ENCODE peak calls at places on chromosomes 7 and 10, in five cellular contexts. Q is IMR-90, N is uterus, G is heart left ventricle, A is esophagus muscularis mucosa. R is an unnamed sample.

GRCh38 chr7:84100866-84101265 is 93.7 kb downstream of the SEMA3A start:
- DNase-seq in A (no peak), N (no peak), G (no peak), Q (peak), R (no peak)

GRCh38 chr10:133616371-133617130 is 10.0 kb downstream of the FRG2B start:
- DNase-seq in Q (no peak), G (no peak), A (peak), N (no peak), R (no peak)

GRCh38 chr7:17022915-17023314 is 141.1 kb upstream of the AGR3 start:
- DNase-seq in N (no peak), A (no peak), G (no peak), Q (no peak), R (no peak)

GRCh38 chr7:127000725-127001124 is 252.0 kb downstream of the GRM8 start:
- DNase-seq in A (no peak), G (no peak), Q (no peak), N (no peak), R (no peak)

GRCh38 chr7:91191771-91192170 is 72.5 kb upstream of the FZD1 start:
- DNase-seq in N (no peak), G (no peak), Q (no peak), A (no peak), R (no peak)

GRCh38 chr10:12401466-12401865 is 52.1 kb downstream of the CAMK1D start:
- DNase-seq in N (no peak), G (no peak), Q (no peak), A (no peak), R (no peak)

GRCh38 chr7:142802301-142802700 is 31.5 kb downstream of the PRSS2 start:
- DNase-seq in A (no peak), N (no peak), Q (no peak), G (no peak), R (no peak)

GRCh38 chr10:89981891-89982290 is 280.5 kb downstream of the KIF20B start:
- DNase-seq in N (no peak), A (no peak), G (no peak), Q (no peak), R (no peak)

GRCh38 chr10:5988336-5988920 is 11.1 kb upstream of the IL15RA start:
- DNase-seq in N (no peak), G (no peak), Q (no peak), A (peak), R (peak)

GRCh38 chr7:149562602-149563001 is 65.0 kb upstream of the ZNF746 start:
- DNase-seq in N (no peak), A (no peak), Q (peak), G (no peak), R (no peak)

GRCh38 chr7:71752171-71752935 is 620.4 kb downstream of the GALNT17 start:
- DNase-seq in N (no peak), Q (no peak), A (peak), G (peak), R (peak)

GRCh38 chr7:37216923-37217322 is 231.7 kb downstream of the ELMO1 start:
- DNase-seq in A (peak), N (no peak), G (no peak), Q (no peak), R (no peak)

GRCh38 chr10:49734676-49735075 is 27.4 kb downstream of the OGDHL start:
- DNase-seq in Q (no peak), N (no peak), G (no peak), A (no peak), R (peak)

GRCh38 chr7:29401827-29402226 is 161.8 kb upstream of the PRR15 start:
- DNase-seq in Q (no peak), G (no peak), N (no peak), A (no peak), R (no peak)

GRCh38 chr7:11373546-11374142 is 400.0 kb downstream of the PHF14 start:
- DNase-seq in A (no peak), N (no peak), Q (no peak), G (no peak), R (no peak)

GRCh38 chr10:13386021-13386420 is 37.9 kb upstream of the SEPHS1 start:
- DNase-seq in N (no peak), Q (no peak), G (no peak), A (no peak), R (no peak)

GRCh38 chr10:110498982-110499795 is 1.5 kb downstream of the DUSP5 start:
- DNase-seq in G (no peak), A (no peak), Q (peak), N (no peak), R (peak)

GRCh38 chr7:27242580-27243339 is at the start of gene EVX1:
- DNase-seq in Q (peak), A (no peak), G (no peak), N (no peak), R (no peak)

GRCh38 chr7:158353606-158354570 is 233.7 kb downstream of the PTPRN2 start:
- DNase-seq in N (no peak), G (no peak), Q (no peak), A (no peak), R (no peak)

GRCh38 chr10:35096312-35096711 is 6.2 kb upstream of the CUL2 start:
- DNase-seq in A (no peak), N (no peak), G (no peak), Q (no peak), R (no peak)

GRCh38 chr10:23189024-23189423 is 3.1 kb upstream of the PTF1A start:
- DNase-seq in Q (no peak), G (no peak), N (no peak), A (no peak), R (no peak)

GRCh38 chr7:141410353-141410752 is 140.9 kb upstream of the AGK start:
- DNase-seq in G (no peak), A (no peak), Q (no peak), N (no peak), R (no peak)

GRCh38 chr10:111475720-111476119 is 398.9 kb downstream of the ADRA2A start:
- DNase-seq in G (no peak), A (peak), N (no peak), Q (no peak), R (no peak)

GRCh38 chr7:464712-465461 is 54.8 kb downstream of the PDGFA start:
- DNase-seq in N (peak), G (peak), A (no peak), Q (peak), R (no peak)

GRCh38 chr7:94228223-94228622 is 166.5 kb upstream of the COL1A2 start:
- DNase-seq in A (no peak), G (no peak), Q (no peak), N (no peak), R (no peak)

GRCh38 chr7:149245244-149245643 is 5.8 kb downstream of the ZNF212 start:
- DNase-seq in Q (peak), G (no peak), A (no peak), N (no peak), R (no peak)

GRCh38 chr7:27689045-27689877 is 26.6 kb upstream of the HIBADH start:
- DNase-seq in G (no peak), N (no peak), Q (peak), A (no peak), R (no peak)

GRCh38 chr7:98903246-98903645 is 24.9 kb downstream of the TRRAP start:
- DNase-seq in Q (no peak), A (no peak), N (no peak), G (no peak), R (no peak)

GRCh38 chr7:102396710-102397019 is 502 bp downstream of the PRKRIP1 start:
- DNase-seq in Q (no peak), A (no peak), G (no peak), N (no peak), R (no peak)

GRCh38 chr7:118232837-118233236 is 8.3 kb downstream of the ANKRD7 start:
- DNase-seq in N (no peak), A (no peak), G (no peak), Q (no peak), R (no peak)

GRCh38 chr7:138768251-138768650 is 29.5 kb upstream of the TMEM213 start:
- DNase-seq in Q (no peak), N (no peak), A (no peak), G (no peak), R (no peak)

GRCh38 chr10:29642996-29643395 is 8.2 kb upstream of the SVIL start:
- DNase-seq in Q (peak), G (no peak), A (no peak), N (no peak), R (peak)

GRCh38 chr7:129688503-129689222 is 77.1 kb downstream of the NRF1 start:
- DNase-seq in N (no peak), A (no peak), Q (no peak), G (no peak), R (no peak)

GRCh38 chr7:66183700-66184099 is 21.4 kb upstream of the TPST1 start:
- DNase-seq in Q (peak), G (no peak), N (no peak), A (no peak), R (no peak)
- TF ChIP-seq CTCF in Q (no peak), G (no peak), N (no peak), A (no peak), R (no peak)

GRCh38 chr7:101164071-101164840 is 1.1 kb downstream of the VGF start:
- DNase-seq in A (no peak), Q (peak), G (peak), N (no peak), R (no peak)

GRCh38 chr7:101161692-101162461 is 3.5 kb downstream of the VGF start:
- DNase-seq in Q (no peak), A (no peak), G (no peak), N (no peak), R (no peak)

GRCh38 chr7:101165075-101165957 is at the start of gene VGF:
- DNase-seq in A (peak), G (peak), N (peak), Q (peak), R (peak)

GRCh38 chr7:101162551-101163280 is 2.7 kb downstream of the VGF start:
- DNase-seq in A (no peak), N (no peak), Q (peak), G (no peak), R (no peak)

GRCh38 chr7:101163281-101164070 is 1.9 kb downstream of the VGF start:
- DNase-seq in G (no peak), A (no peak), N (no peak), Q (no peak), R (no peak)
- H3K4me3 ChIP-seq in G (peak), A (peak), N (no peak), Q (peak), R (peak)

GRCh38 chr10:60944159-60944909 is at the start of gene RHOBTB1:
- DNase-seq in A (peak), G (peak), Q (peak), N (peak), R (peak)
- TF ChIP-seq POLR2A in A (peak), G (peak), Q (peak), N (peak), R (no peak)

GRCh38 chr7:131840291-131840690 is 283.9 kb upstream of the PODXL start:
- DNase-seq in A (no peak), Q (no peak), G (no peak), N (no peak), R (no peak)

GRCh38 chr7:131835141-131835540 is 278.7 kb upstream of the PODXL start:
- DNase-seq in Q (no peak), A (no peak), N (no peak), G (no peak), R (no peak)

GRCh38 chr7:131836733-131837132 is 280.3 kb upstream of the PODXL start:
- DNase-seq in A (no peak), G (no peak), N (no peak), Q (no peak), R (no peak)
- TF ChIP-seq CTCF in A (no peak), G (no peak), N (no peak), Q (no peak), R (no peak)

DNA sequence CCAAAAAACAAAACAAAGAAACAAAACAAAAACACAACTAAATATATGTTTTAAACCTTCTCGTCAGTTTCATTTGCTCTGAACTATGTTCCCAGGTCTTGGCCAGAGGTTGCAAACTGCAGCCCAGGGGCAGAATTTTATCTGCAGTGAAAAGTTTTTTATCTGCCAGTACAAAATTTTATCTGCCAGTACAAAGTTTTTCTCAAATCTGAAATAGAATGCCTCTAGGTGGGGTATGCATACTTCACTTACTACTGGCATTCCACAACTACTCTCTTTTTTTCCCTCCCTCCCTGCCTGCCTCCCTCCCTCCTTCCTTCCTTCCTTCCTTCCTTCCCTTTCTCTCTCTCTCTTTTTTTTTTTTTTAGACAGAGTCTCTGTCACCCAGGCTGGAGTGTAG is 9.4 kb upstream of the CLDN3 start:
- DNase-seq in N (no peak), A (no peak), G (no peak), Q (no peak), R (no peak)
- H3K4me3 ChIP-seq in N (no peak), A (no peak), G (no peak), Q (no peak), R (no peak)

GRCh38 chr7:15057272-15057671 is 154.7 kb upstream of the DGKB start:
- DNase-seq in A (no peak), N (no peak), G (no peak), Q (no peak), R (no peak)
- TF ChIP-seq POLR2A in A (no peak), N (no peak), G (no peak), Q (no peak), R (no peak)

DNA sequence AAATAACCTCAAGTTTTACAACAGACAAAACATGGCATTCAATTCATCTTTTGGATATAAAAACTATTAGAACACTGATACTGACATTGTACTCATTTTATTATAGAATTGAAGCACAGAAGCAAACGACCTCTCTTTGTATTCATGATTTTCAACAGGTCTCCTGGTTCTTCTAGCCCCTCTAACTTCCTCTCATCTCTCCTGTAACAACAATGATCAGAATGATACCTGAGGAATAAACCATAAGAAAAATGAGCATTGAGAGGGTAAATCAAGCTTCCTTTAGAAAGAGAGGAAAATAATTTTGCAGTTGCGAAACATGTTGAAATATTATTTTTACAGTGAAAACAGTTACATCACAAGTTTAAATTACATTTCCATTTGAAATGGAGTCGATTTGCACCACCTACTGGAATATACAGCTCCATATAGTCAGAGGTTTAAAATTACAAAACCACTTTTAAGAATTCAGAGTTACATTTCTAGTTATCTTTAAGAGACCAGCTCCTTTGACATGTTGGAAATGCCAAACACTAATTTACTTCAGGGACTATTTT is 17.5 kb upstream of the TEX36 start:
- DNase-seq in G (no peak), Q (peak), N (no peak), A (no peak), R (no peak)
- TF ChIP-seq CTCF in G (no peak), Q (peak), N (no peak), A (no peak), R (no peak)

DNA sequence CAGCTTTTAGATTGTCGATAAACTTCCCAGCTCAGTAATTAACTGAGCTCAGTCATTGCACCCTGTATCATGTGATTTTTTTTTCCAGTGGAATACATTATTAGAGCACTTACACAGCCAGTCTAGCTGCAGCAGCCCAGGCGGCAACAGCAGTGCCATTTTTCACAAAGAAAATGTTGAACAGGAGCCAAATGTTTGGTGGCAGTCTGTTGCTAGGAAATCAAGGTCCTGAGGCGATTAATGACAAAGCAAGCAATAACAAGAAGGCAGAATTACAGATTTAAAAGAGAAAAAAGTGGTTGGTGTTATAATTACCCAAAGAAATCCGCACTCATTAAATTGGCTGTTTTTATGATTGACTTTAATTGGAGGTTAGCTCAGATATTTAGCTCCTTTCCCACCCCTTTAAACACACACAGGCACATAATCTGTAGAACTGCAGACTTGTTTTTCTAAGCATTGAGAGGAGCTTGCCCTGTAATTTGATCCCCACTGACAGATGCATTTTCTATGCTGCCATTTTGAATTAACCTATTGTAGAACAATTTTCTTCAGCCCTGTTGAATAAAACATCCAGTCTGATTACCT is 267.4 kb downstream of the ADK start:
- DNase-seq in A (no peak), Q (no peak), G (no peak), N (no peak), R (no peak)
- H3K4me3 ChIP-seq in A (no peak), Q (no peak), G (no peak), N (no peak), R (no peak)

GRCh38 chr10:97759981-97760345 is 11.8 kb downstream of the SFRP5 start:
- DNase-seq in G (peak), Q (no peak), N (no peak), A (no peak), R (no peak)

GRCh38 chr10:97757471-97757870 is 14.3 kb downstream of the SFRP5 start:
- DNase-seq in A (no peak), G (no peak), N (no peak), Q (no peak), R (no peak)

GRCh38 chr10:97760461-97761257 is 11.1 kb downstream of the SFRP5 start:
- DNase-seq in N (no peak), G (peak), Q (no peak), A (no peak), R (no peak)

GRCh38 chr10:97761331-97761865 is 10.4 kb downstream of the SFRP5 start:
- DNase-seq in N (no peak), G (peak), A (no peak), Q (no peak), R (no peak)

GRCh38 chr10:97759157-97759980 is 12.4 kb downstream of the SFRP5 start:
- DNase-seq in A (no peak), Q (peak), G (peak), N (peak), R (peak)
- TF ChIP-seq POLR2A in A (no peak), Q (no peak), G (no peak), N (no peak), R (no peak)